ENCODE peak calls at places on chromosomes 7 and 10, in five cellular contexts. One of them, this sample, is unnamed.

GRCh38 chr7:6179620-6180343 is 92.6 kb downstream of the CYTH3 start:
- DNase-seq in left ventricle myocardium inferior: no peak
- DNase-seq in HCEC 1CT: no peak
- DNase-seq in non-pigmented ciliary epithelial cell: no peak
- DNase-seq in GM04504: no peak
- DNase-seq in this sample: no peak

GRCh38 chr7:1972734-1973133 is 260.0 kb downstream of the MAD1L1 start:
- DNase-seq in GM04504: no peak
- DNase-seq in non-pigmented ciliary epithelial cell: no peak
- DNase-seq in left ventricle myocardium inferior: no peak
- DNase-seq in HCEC 1CT: no peak
- DNase-seq in this sample: no peak

GRCh38 chr7:24290004-24290641 is 6.1 kb downstream of the NPY start:
- DNase-seq in non-pigmented ciliary epithelial cell: peak
- DNase-seq in HCEC 1CT: peak
- DNase-seq in left ventricle myocardium inferior: no peak
- DNase-seq in GM04504: peak
- DNase-seq in this sample: peak

GRCh38 chr10:83917519-83918506 is 221.5 kb upstream of the GHITM start:
- DNase-seq in GM04504: no peak
- DNase-seq in non-pigmented ciliary epithelial cell: no peak
- DNase-seq in HCEC 1CT: no peak
- DNase-seq in left ventricle myocardium inferior: peak
- DNase-seq in this sample: no peak

GRCh38 chr7:1341361-1341675 is 108.6 kb downstream of the UNCX start:
- DNase-seq in HCEC 1CT: no peak
- DNase-seq in GM04504: no peak
- DNase-seq in left ventricle myocardium inferior: no peak
- DNase-seq in non-pigmented ciliary epithelial cell: no peak
- DNase-seq in this sample: no peak

GRCh38 chr10:30189254-30189583 is 129.8 kb upstream of the JCAD start:
- DNase-seq in GM04504: no peak
- DNase-seq in non-pigmented ciliary epithelial cell: no peak
- DNase-seq in HCEC 1CT: no peak
- DNase-seq in left ventricle myocardium inferior: no peak
- DNase-seq in this sample: no peak

GRCh38 chr7:107404740-107405537 is 64.9 kb upstream of the GPR22 start:
- DNase-seq in left ventricle myocardium inferior: no peak
- DNase-seq in HCEC 1CT: no peak
- DNase-seq in GM04504: no peak
- DNase-seq in non-pigmented ciliary epithelial cell: no peak
- DNase-seq in this sample: no peak

GRCh38 chr7:137146996-137147720 is 196.4 kb downstream of the PTN start:
- DNase-seq in HCEC 1CT: no peak
- DNase-seq in left ventricle myocardium inferior: no peak
- DNase-seq in GM04504: peak
- DNase-seq in non-pigmented ciliary epithelial cell: no peak
- DNase-seq in this sample: no peak

GRCh38 chr10:31278279-31278941 is 40.6 kb upstream of the ZEB1 start:
- DNase-seq in non-pigmented ciliary epithelial cell: no peak
- DNase-seq in HCEC 1CT: no peak
- DNase-seq in left ventricle myocardium inferior: no peak
- DNase-seq in GM04504: no peak
- DNase-seq in this sample: no peak

GRCh38 chr7:47571355-47572100 is 10.4 kb downstream of the TNS3 start:
- DNase-seq in GM04504: peak
- DNase-seq in non-pigmented ciliary epithelial cell: no peak
- DNase-seq in left ventricle myocardium inferior: peak
- DNase-seq in HCEC 1CT: no peak
- DNase-seq in this sample: no peak

GRCh38 chr7:78185149-78185745 is 386.7 kb downstream of the PHTF2 start:
- DNase-seq in HCEC 1CT: no peak
- DNase-seq in GM04504: no peak
- DNase-seq in left ventricle myocardium inferior: no peak
- DNase-seq in non-pigmented ciliary epithelial cell: no peak
- DNase-seq in this sample: no peak

GRCh38 chr7:158683541-158683940 is 21.1 kb downstream of the NCAPG2 start:
- DNase-seq in GM04504: no peak
- DNase-seq in non-pigmented ciliary epithelial cell: no peak
- DNase-seq in left ventricle myocardium inferior: no peak
- DNase-seq in HCEC 1CT: peak
- DNase-seq in this sample: no peak

GRCh38 chr10:102661614-102662133 is 17.4 kb downstream of the TRIM8 start:
- DNase-seq in HCEC 1CT: no peak
- DNase-seq in non-pigmented ciliary epithelial cell: no peak
- DNase-seq in GM04504: no peak
- DNase-seq in left ventricle myocardium inferior: no peak
- DNase-seq in this sample: no peak

GRCh38 chr7:12756841-12757240 is 69.4 kb downstream of the ARL4A start:
- DNase-seq in non-pigmented ciliary epithelial cell: no peak
- DNase-seq in HCEC 1CT: peak
- DNase-seq in left ventricle myocardium inferior: no peak
- DNase-seq in GM04504: no peak
- DNase-seq in this sample: peak

GRCh38 chr10:132335189-132336063 is 3.4 kb downstream of the LRRC27 start:
- DNase-seq in non-pigmented ciliary epithelial cell: no peak
- DNase-seq in GM04504: no peak
- DNase-seq in left ventricle myocardium inferior: no peak
- DNase-seq in HCEC 1CT: no peak
- DNase-seq in this sample: no peak

GRCh38 chr10:99172950-99173349 is 62.7 kb downstream of the HPSE2 start:
- DNase-seq in HCEC 1CT: no peak
- DNase-seq in left ventricle myocardium inferior: no peak
- DNase-seq in GM04504: no peak
- DNase-seq in non-pigmented ciliary epithelial cell: no peak
- DNase-seq in this sample: no peak

GRCh38 chr10:84291389-84291788 is 37.0 kb upstream of the CCSER2 start:
- DNase-seq in non-pigmented ciliary epithelial cell: peak
- DNase-seq in left ventricle myocardium inferior: no peak
- DNase-seq in HCEC 1CT: peak
- DNase-seq in GM04504: no peak
- DNase-seq in this sample: no peak

GRCh38 chr10:124732931-124733536 is 11.1 kb downstream of the FAM53B start:
- DNase-seq in left ventricle myocardium inferior: peak
- DNase-seq in non-pigmented ciliary epithelial cell: no peak
- DNase-seq in HCEC 1CT: peak
- DNase-seq in GM04504: no peak
- DNase-seq in this sample: no peak

GRCh38 chr7:1986366-1987083 is 246.2 kb downstream of the MAD1L1 start:
- DNase-seq in left ventricle myocardium inferior: no peak
- DNase-seq in HCEC 1CT: no peak
- DNase-seq in GM04504: no peak
- DNase-seq in non-pigmented ciliary epithelial cell: no peak
- DNase-seq in this sample: no peak

GRCh38 chr7:155807805-155808550 is 4.3 kb downstream of the SHH start:
- DNase-seq in HCEC 1CT: no peak
- DNase-seq in GM04504: no peak
- DNase-seq in non-pigmented ciliary epithelial cell: no peak
- DNase-seq in left ventricle myocardium inferior: no peak
- DNase-seq in this sample: no peak

GRCh38 chr10:34768261-34768971 is 46.7 kb downstream of the PARD3 start:
- DNase-seq in non-pigmented ciliary epithelial cell: no peak
- DNase-seq in left ventricle myocardium inferior: peak
- DNase-seq in GM04504: peak
- DNase-seq in HCEC 1CT: no peak
- DNase-seq in this sample: no peak

GRCh38 chr7:148888300-148888699 is 4.2 kb upstream of the EZH2 start:
- DNase-seq in GM04504: no peak
- DNase-seq in left ventricle myocardium inferior: no peak
- DNase-seq in non-pigmented ciliary epithelial cell: no peak
- DNase-seq in HCEC 1CT: no peak
- DNase-seq in this sample: no peak

GRCh38 chr7:92057375-92057774 is 76.9 kb downstream of the CYP51A1 start:
- DNase-seq in HCEC 1CT: no peak
- DNase-seq in left ventricle myocardium inferior: no peak
- DNase-seq in GM04504: no peak
- DNase-seq in non-pigmented ciliary epithelial cell: no peak
- DNase-seq in this sample: no peak

GRCh38 chr10:22229756-22230330 is 12.0 kb upstream of the EBLN1 start:
- DNase-seq in GM04504: no peak
- DNase-seq in left ventricle myocardium inferior: no peak
- DNase-seq in HCEC 1CT: no peak
- DNase-seq in non-pigmented ciliary epithelial cell: no peak
- DNase-seq in this sample: no peak

GRCh38 chr10:60666221-60666620 is 112.1 kb upstream of the CDK1 start:
- DNase-seq in non-pigmented ciliary epithelial cell: no peak
- DNase-seq in HCEC 1CT: no peak
- DNase-seq in left ventricle myocardium inferior: no peak
- DNase-seq in GM04504: no peak
- DNase-seq in this sample: no peak

GRCh38 chr10:19815478-19816419 is 483 bp upstream of the PLXDC2 start:
- DNase-seq in left ventricle myocardium inferior: peak
- DNase-seq in GM04504: no peak
- DNase-seq in HCEC 1CT: no peak
- DNase-seq in non-pigmented ciliary epithelial cell: no peak
- DNase-seq in this sample: no peak

GRCh38 chr10:117656385-117657367 is 114.1 kb downstream of the EMX2 start:
- DNase-seq in non-pigmented ciliary epithelial cell: no peak
- DNase-seq in GM04504: no peak
- DNase-seq in HCEC 1CT: no peak
- DNase-seq in left ventricle myocardium inferior: no peak
- DNase-seq in this sample: no peak

GRCh38 chr7:134320201-134320600 is 3.5 kb upstream of the SLC35B4 start:
- DNase-seq in left ventricle myocardium inferior: no peak
- DNase-seq in non-pigmented ciliary epithelial cell: no peak
- DNase-seq in GM04504: no peak
- DNase-seq in HCEC 1CT: peak
- DNase-seq in this sample: no peak

GRCh38 chr10:61078542-61078941 is 134.6 kb upstream of the RHOBTB1 start:
- DNase-seq in non-pigmented ciliary epithelial cell: no peak
- DNase-seq in left ventricle myocardium inferior: no peak
- DNase-seq in GM04504: peak
- DNase-seq in HCEC 1CT: peak
- DNase-seq in this sample: no peak

GRCh38 chr10:126905776-126906703 is 812 bp downstream of the DOCK1 start:
- DNase-seq in non-pigmented ciliary epithelial cell: no peak
- DNase-seq in HCEC 1CT: peak
- DNase-seq in GM04504: no peak
- DNase-seq in left ventricle myocardium inferior: peak
- DNase-seq in this sample: no peak

GRCh38 chr7:47371733-47372368 is 210.1 kb downstream of the TNS3 start:
- DNase-seq in GM04504: no peak
- DNase-seq in left ventricle myocardium inferior: peak
- DNase-seq in HCEC 1CT: no peak
- DNase-seq in non-pigmented ciliary epithelial cell: no peak
- DNase-seq in this sample: no peak